ENCODE peak calls at places on chromosome 21, in five cellular contexts. F is endothelial cell; M is CD8-positive, alpha-beta T cell; L is GM13977; W is Calu3. Y is an unnamed sample.

GRCh38 chr21:29656504-29657227 is 283.1 kb downstream of the GRIK1 start:
- DNase-seq in L (no peak), M (no peak), F (no peak), W (no peak), Y (peak)

GRCh38 chr21:46626536-46627302 is 8.8 kb upstream of the PRMT2 start:
- DNase-seq in L (no peak), W (no peak), F (no peak), M (no peak), Y (no peak)

GRCh38 chr21:35136586-35137254 is 87.6 kb upstream of the RUNX1 start:
- DNase-seq in L (no peak), F (no peak), W (peak), M (no peak), Y (no peak)

GRCh38 chr21:41283211-41283818 is 33.3 kb upstream of the FAM3B start:
- DNase-seq in M (peak), W (peak), L (peak), F (peak), Y (peak)

GRCh38 chr21:35696644-35697043 is 363.7 kb downstream of the SETD4 start:
- DNase-seq in M (no peak), W (no peak), L (no peak), F (no peak), Y (no peak)

GRCh38 chr21:22421416-22422190 is 1423.4 kb downstream of the NCAM2 start:
- DNase-seq in L (no peak), W (no peak), F (no peak), M (no peak), Y (no peak)

GRCh38 chr21:25647632-25648031 is 8.6 kb downstream of the JAM2 start:
- DNase-seq in F (no peak), L (no peak), W (no peak), M (no peak), Y (no peak)

GRCh38 chr21:45929477-45929876 is 52.1 kb upstream of the COL6A1 start:
- DNase-seq in M (no peak), L (no peak), F (no peak), W (no peak), Y (no peak)

GRCh38 chr21:14321042-14321441 is 61.9 kb downstream of the HSPA13 start:
- DNase-seq in L (no peak), W (no peak), M (no peak), F (no peak), Y (no peak)

GRCh38 chr21:34205811-34206635 is 132.6 kb downstream of the MRPS6 start:
- DNase-seq in W (no peak), M (no peak), L (peak), F (no peak), Y (no peak)

GRCh38 chr21:33712022-33712803 is 69.9 kb downstream of the ITSN1 start:
- DNase-seq in L (no peak), M (no peak), W (no peak), F (no peak), Y (no peak)

GRCh38 chr21:45536301-45537081 is 5.7 kb downstream of the SLC19A1 start:
- DNase-seq in F (no peak), L (no peak), M (no peak), W (no peak), Y (no peak)

GRCh38 chr21:14712121-14712520 is 166.0 kb upstream of the SAMSN1 start:
- DNase-seq in M (no peak), W (no peak), L (no peak), F (no peak), Y (no peak)

GRCh38 chr21:41032536-41032935 is 135.4 kb upstream of the BACE2 start:
- DNase-seq in F (no peak), L (no peak), W (no peak), M (no peak), Y (no peak)

GRCh38 chr21:35578831-35579470 is 481.4 kb downstream of the SETD4 start:
- DNase-seq in M (no peak), F (no peak), L (no peak), W (no peak), Y (no peak)

GRCh38 chr21:35050348-35051286 is 1.5 kb upstream of the RUNX1 start:
- DNase-seq in L (peak), F (no peak), M (no peak), W (no peak), Y (peak)

GRCh38 chr21:31450971-31451370 is 106.9 kb upstream of the TIAM1 start:
- DNase-seq in W (no peak), M (no peak), F (no peak), L (no peak), Y (no peak)

GRCh38 chr21:8998946-8999681 is 1522.3 kb upstream of the TPTE start:
- DNase-seq in M (no peak), L (no peak), F (no peak), W (no peak), Y (no peak)

GRCh38 chr21:45935628-45936027 is 45.9 kb upstream of the COL6A1 start:
- DNase-seq in W (no peak), M (no peak), L (no peak), F (no peak), Y (no peak)

GRCh38 chr21:32515869-32516268 is 69.5 kb downstream of the TCP10L start:
- DNase-seq in F (no peak), W (no peak), M (no peak), L (no peak), Y (no peak)

GRCh38 chr21:45995686-45996179 is 14.2 kb downstream of the COL6A1 start:
- DNase-seq in L (no peak), W (peak), M (peak), F (peak), Y (no peak)

GRCh38 chr21:34881421-34881820 is 167.7 kb downstream of the RUNX1 start:
- DNase-seq in L (no peak), F (no peak), W (no peak), M (no peak), Y (no peak)

GRCh38 chr21:32203877-32204480 is 74.9 kb downstream of the MIS18A start:
- DNase-seq in L (no peak), W (no peak), M (no peak), F (no peak), Y (no peak)

GRCh38 chr21:35855463-35855862 is 204.9 kb downstream of the SETD4 start:
- DNase-seq in M (no peak), F (no peak), W (no peak), L (no peak), Y (no peak)

DNA sequence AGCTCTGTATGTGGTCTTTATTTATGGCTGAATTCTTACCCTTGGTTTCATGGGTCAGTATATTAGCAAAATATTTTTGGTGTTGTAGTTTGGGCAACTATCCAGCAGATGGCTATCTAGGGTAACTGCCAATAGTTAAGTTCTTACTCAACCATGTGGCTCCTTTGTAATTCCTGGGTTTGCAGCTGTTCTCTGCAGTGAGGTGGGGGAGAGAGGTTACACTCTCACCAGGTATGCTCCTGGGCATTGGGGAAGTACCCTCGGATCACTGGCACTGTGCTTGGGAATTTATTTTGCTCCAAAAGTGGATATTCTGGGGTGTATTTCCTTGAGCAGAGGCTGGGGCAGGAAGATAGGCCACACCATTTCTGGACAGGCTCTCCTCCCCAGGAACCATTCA is 436.7 kb upstream of the TMPRSS15 start:
- DNase-seq in W (no peak), F (no peak), L (no peak), M (no peak), Y (no peak)
- TF ChIP-seq CTCF in W (no peak), F (peak), L (peak), M (no peak), Y (no peak)

GRCh38 chr21:27584266-27584665 is 617.4 kb upstream of the ADAMTS5 start:
- DNase-seq in W (no peak), F (no peak), M (no peak), L (no peak), Y (no peak)

GRCh38 chr21:27586986-27587385 is 620.1 kb upstream of the ADAMTS5 start:
- DNase-seq in F (no peak), L (no peak), W (no peak), M (no peak), Y (no peak)

GRCh38 chr21:27582946-27583270 is 616.0 kb upstream of the ADAMTS5 start:
- DNase-seq in F (no peak), M (no peak), W (no peak), L (no peak), Y (no peak)

GRCh38 chr21:27582246-27582945 is 615.5 kb upstream of the ADAMTS5 start:
- DNase-seq in F (no peak), M (no peak), W (no peak), L (no peak), Y (no peak)

GRCh38 chr21:27586326-27586725 is 619.4 kb upstream of the ADAMTS5 start:
- DNase-seq in F (no peak), M (no peak), L (no peak), W (no peak), Y (no peak)
- TF ChIP-seq CTCF in F (no peak), M (no peak), L (no peak), W (no peak), Y (no peak)

DNA sequence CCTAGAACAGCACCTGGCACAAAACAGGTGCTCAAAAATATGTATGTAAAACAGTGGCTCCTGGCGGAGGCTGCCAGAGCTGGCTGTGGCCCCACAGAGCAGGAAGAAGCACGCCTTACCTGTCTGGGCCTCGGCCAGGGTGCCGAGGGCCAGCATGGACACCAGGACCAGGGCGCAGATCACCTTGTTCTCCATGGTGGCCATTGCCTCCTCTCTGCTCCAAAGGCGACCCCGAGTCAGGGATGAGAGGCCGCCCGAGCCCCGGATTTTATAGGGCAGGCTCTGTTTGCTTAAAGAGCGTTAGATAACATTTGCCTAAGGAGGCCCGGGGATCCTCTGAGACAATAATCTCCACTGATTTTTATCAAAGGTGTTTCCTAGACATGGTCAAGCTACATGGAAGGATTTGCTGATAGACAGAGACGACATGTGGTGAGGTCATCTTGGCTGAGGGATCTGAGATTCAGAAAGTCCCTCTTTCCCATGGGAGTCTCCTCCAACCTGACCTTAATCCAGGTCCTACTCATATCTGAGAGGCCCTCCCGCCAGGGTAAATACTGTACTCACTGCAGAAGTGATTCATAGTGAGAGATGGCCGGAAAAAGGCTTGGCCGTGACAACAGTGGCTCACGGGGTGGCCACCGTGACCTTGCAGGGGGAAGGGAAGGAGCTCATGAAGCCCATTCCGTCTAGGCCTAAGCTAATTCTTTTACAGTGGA is at the start of gene TFF1:
- DNase-seq in F (no peak), M (no peak), W (peak), L (no peak), Y (no peak)
- TF ChIP-seq CTCF in F (no peak), M (no peak), W (no peak), L (no peak), Y (no peak)

DNA sequence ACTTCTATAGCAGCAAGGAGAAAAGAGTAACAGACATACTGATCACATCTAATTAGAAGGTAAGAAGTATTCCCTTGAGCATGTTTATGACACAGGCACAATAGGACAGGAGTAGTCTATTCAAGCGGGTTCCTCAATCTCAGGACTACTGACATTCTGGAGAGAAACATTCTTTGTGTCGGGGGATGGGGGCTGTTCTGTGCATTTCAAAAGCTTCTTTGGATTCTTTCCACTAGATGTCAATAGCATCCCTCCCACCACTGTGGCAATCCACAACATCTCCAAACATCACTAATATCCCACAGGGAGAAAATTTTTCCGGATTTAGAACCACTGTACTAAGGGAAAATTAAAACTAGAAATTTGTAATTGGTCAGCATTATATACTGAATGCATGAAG is 56.9 kb downstream of the ADAMTS5 start:
- DNase-seq in W (no peak), M (no peak), F (peak), L (no peak), Y (no peak)
- TF ChIP-seq CTCF in W (no peak), M (no peak), F (peak), L (no peak), Y (no peak)

DNA sequence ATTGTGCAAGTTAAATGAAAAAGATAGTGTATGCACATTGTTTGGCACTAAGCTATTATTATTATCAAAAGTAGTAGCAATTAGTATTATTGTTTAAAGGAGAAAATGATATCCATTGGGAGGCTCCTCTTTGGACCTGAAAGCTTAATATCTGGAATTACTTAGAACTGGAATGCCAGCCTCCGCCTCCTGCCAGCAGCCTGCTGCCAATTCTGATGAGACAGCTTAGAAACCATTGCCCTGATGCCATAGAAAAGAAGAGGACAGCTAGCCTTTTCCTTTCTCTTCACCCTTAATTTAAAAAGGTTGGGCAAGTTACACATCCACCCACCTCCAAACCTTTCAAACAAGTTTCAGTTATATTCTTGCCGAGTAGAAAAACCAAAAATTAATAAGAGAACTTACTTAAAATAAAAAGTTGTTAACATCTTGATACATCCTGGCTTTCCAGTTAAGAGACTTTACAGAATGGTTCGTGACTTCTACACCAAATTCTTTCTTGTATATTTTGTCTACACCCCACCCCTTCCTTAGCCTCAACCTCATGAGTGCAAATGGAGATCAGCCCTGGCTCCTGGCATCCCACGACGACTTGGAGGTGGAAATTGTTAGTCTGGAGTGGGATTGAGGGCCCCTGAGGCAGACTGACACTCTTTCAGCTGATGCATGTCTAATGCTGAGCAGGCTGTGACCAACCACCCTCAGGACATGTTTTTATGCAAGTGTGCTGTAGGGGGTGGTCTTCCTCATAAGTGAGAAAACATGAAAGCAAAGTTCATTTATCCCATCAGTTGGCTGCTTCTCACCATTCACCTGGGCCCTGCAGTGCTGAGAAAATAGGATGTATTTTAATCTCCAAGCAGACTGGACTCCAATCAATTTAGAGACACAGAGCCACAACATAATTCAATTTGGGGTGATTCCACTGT is 120.6 kb downstream of the KCNJ15 start:
- DNase-seq in L (no peak), W (no peak), F (no peak), M (no peak), Y (no peak)
- TF ChIP-seq CTCF in L (no peak), W (no peak), F (no peak), M (no peak), Y (no peak)

GRCh38 chr21:39690454-39690853 is 54.5 kb upstream of the IGSF5 start:
- DNase-seq in L (no peak), M (no peak), W (no peak), F (no peak), Y (no peak)
- TF ChIP-seq CTCF in L (no peak), M (no peak), W (no peak), F (no peak), Y (no peak)

GRCh38 chr21:44381874-44382273 is 28.5 kb downstream of the TRPM2 start:
- DNase-seq in F (no peak), W (no peak), M (no peak), L (no peak), Y (no peak)

GRCh38 chr21:44377922-44378645 is 24.7 kb downstream of the TRPM2 start:
- DNase-seq in L (no peak), W (no peak), M (no peak), F (no peak), Y (no peak)

GRCh38 chr21:44378646-44379581 is 25.5 kb downstream of the TRPM2 start:
- DNase-seq in W (no peak), M (no peak), F (no peak), L (no peak), Y (no peak)

GRCh38 chr21:44380876-44381275 is 27.5 kb downstream of the TRPM2 start:
- DNase-seq in W (no peak), M (no peak), F (no peak), L (no peak), Y (peak)

GRCh38 chr21:44379991-44380865 is 26.8 kb downstream of the TRPM2 start:
- DNase-seq in W (no peak), F (no peak), M (no peak), L (no peak), Y (no peak)
- TF ChIP-seq CTCF in W (no peak), F (no peak), M (no peak), L (no peak), Y (no peak)